ENCODE peak calls at places on chromosomes 16 and 17, in five cellular contexts. X, W, I, K and M are unnamed samples.

GRCh38 chr17:75557852-75558665 is 29.5 kb upstream of the MYO15B start:
- DNase-seq in X (no peak), W (no peak), I (no peak), K (no peak), M (no peak)

GRCh38 chr16:87153326-87153725 is 163.9 kb downstream of the C16orf95 start:
- DNase-seq in X (no peak), W (no peak), I (no peak), K (no peak), M (no peak)

GRCh38 chr16:81170824-81171223 is 67.7 kb upstream of the BCO1 start:
- DNase-seq in X (no peak), W (peak; percentile 41), I (peak; percentile 33), K (no peak), M (no peak)

GRCh38 chr16:72847187-72848044 is 200.5 kb downstream of the ZFHX3 start:
- DNase-seq in X (no peak), W (peak; percentile 66), I (peak; percentile 56), K (no peak), M (no peak)

GRCh38 chr17:59435238-59435637 is 103.8 kb downstream of the YPEL2 start:
- DNase-seq in X (no peak), W (no peak), I (no peak), K (no peak), M (no peak)

GRCh38 chr17:71163121-71163812 is 957.6 kb upstream of the SOX9 start:
- DNase-seq in X (no peak), W (no peak), I (no peak), K (peak; percentile 33), M (no peak)

GRCh38 chr17:70121136-70121535 is 46.1 kb downstream of the KCNJ16 start:
- DNase-seq in X (no peak), W (no peak), I (no peak), K (no peak), M (no peak)

GRCh38 chr17:66466933-66467367 is 164.5 kb downstream of the PRKCA start:
- DNase-seq in X (no peak), W (no peak), I (no peak), K (peak; percentile 47), M (no peak)

GRCh38 chr16:87406495-87407088 is 14.5 kb downstream of the MAP1LC3B start:
- DNase-seq in X (no peak), W (no peak), I (no peak), K (no peak), M (no peak)

GRCh38 chr16:81786321-81786720 is 7.2 kb downstream of the PLCG2 start:
- DNase-seq in X (no peak), W (no peak), I (no peak), K (no peak), M (no peak)

GRCh38 chr17:49407981-49408501 is 6.6 kb downstream of the PHB1 start:
- DNase-seq in X (peak; percentile 82), W (peak; percentile 87), I (peak; percentile 85), K (peak; percentile 82), M (peak; percentile 47)

GRCh38 chr16:69606985-69607384 is 41.2 kb downstream of the NFAT5 start:
- DNase-seq in X (no peak), W (no peak), I (no peak), K (no peak), M (no peak)

GRCh38 chr17:81517009-81517338 is 4.4 kb upstream of the ACTG1 start:
- DNase-seq in X (no peak), W (no peak), I (no peak), K (no peak), M (no peak)

GRCh38 chr16:80824623-80825364 is 20.4 kb upstream of the CDYL2 start:
- DNase-seq in X (no peak), W (peak; percentile 71), I (peak; percentile 36), K (no peak), M (no peak)

GRCh38 chr17:50026901-50027638 is 28.8 kb upstream of the ITGA3 start:
- DNase-seq in X (peak; percentile 88), W (peak; percentile 76), I (peak; percentile 87), K (peak; percentile 85), M (peak; percentile 68)

GRCh38 chr17:60560860-60561257 is 34.8 kb upstream of the APPBP2 start:
- DNase-seq in X (no peak), W (no peak), I (no peak), K (no peak), M (no peak)

DNA sequence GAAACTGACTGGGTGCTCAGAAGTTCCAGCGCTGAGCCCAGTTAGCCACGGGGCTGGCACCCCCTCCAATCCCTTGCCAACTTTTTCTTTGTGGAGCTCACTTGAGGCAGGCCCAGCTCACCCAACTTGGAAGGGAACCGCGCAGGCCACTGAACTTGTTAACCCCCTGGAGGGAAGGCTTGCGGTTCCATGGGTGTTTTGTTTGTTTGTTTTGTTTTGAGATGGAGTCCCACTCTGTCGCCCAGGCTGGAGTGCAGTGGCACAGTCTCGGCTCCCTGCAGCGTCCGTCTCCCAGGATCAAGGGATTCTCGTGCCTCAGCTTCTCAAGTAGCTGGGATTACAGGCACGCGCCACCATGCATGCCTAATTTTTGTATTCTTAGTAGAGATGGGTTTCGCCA is 34.1 kb upstream of the NDRG4 start:
- DNase-seq in X (no peak), W (no peak), I (no peak), K (no peak), M (no peak)
- H3K27me3 ChIP-seq in X (no peaks in the 10 kb centered on the region), W (peaks cover 70% of the 10 kb centered on the region), I (peaks cover 25% of the 10 kb centered on the region), K (no peaks in the 10 kb centered on the region), M (peaks cover 25% of the 10 kb centered on the region)

GRCh38 chr17:68238894-68239293 is 8.9 kb upstream of the AMZ2 start:
- DNase-seq in X (no peak), W (no peak), I (no peak), K (no peak), M (no peak)

GRCh38 chr17:68238488-68238887 is 9.4 kb upstream of the AMZ2 start:
- DNase-seq in X (no peak), W (no peak), I (no peak), K (no peak), M (no peak)

DNA sequence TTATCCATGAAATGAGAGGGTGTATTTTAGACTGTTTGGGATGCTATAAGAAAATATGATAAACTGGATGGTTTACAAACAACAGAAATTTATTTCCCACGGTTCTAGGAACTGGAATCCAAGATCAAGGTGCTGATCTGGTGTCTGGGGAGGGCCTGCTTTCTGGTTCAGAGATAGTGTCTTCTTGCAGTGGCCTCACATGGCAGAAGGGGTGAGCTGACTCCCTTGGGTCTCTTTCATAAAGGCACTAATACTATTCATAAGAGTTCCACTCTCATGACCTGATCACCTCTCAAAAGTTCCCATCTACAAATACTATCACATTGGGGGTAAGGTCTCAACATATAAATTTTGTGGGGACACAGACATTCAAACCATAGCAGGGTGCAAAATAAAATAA is 7.9 kb upstream of the AMZ2 start:
- DNase-seq in X (no peak), W (no peak), I (no peak), K (no peak), M (no peak)
- H3K4me3 ChIP-seq in X (no peak overlapping the region), W (no peak overlapping the region), I (no peak overlapping the region), K (no peak overlapping the region), M (no peak overlapping the region)

GRCh38 chr16:4157376-4157825 is 41.2 kb upstream of the ADCY9 start:
- DNase-seq in X (no peak), W (no peak), I (no peak), K (no peak), M (no peak)
- H3K4me1 ChIP-seq in X (no peaks in the 10 kb centered on the region), W (no peaks in the 10 kb centered on the region), I (no peaks in the 10 kb centered on the region), K (no peaks in the 10 kb centered on the region), M (no peaks in the 10 kb centered on the region)

GRCh38 chr16:28063611-28064061 is at the start of gene GSG1L:
- DNase-seq in X (no peak), W (peak; percentile 67), I (no peak), K (no peak), M (no peak)

GRCh38 chr16:28063047-28063521 is 430 bp downstream of the GSG1L start:
- DNase-seq in X (peak; percentile 35), W (peak; percentile 63), I (no peak), K (no peak), M (no peak)

GRCh38 chr16:28059841-28060240 is 3.7 kb downstream of the GSG1L start:
- DNase-seq in X (peak; percentile 5), W (no peak), I (no peak), K (no peak), M (no peak)

GRCh38 chr16:28062261-28063046 is 1.1 kb downstream of the GSG1L start:
- DNase-seq in X (peak; percentile 57), W (no peak), I (no peak), K (no peak), M (no peak)

GRCh38 chr16:28061702-28062101 is 1.8 kb downstream of the GSG1L start:
- DNase-seq in X (no peak), W (no peak), I (no peak), K (no peak), M (no peak)
- H3K27me3 ChIP-seq in X (peaks cover 29% of the 10 kb centered on the region), W (peaks cover 88% of the 10 kb centered on the region), I (peaks cover 58% of the 10 kb centered on the region), K (peaks cover 19% of the 10 kb centered on the region), M (peaks cover 23% of the 10 kb centered on the region)

GRCh38 chr17:7491583-7491982 is 7.4 kb downstream of the POLR2A start:
- DNase-seq in X (no peak), W (no peak), I (no peak), K (no peak), M (no peak)

GRCh38 chr17:7493941-7494340 is 9.8 kb downstream of the POLR2A start:
- DNase-seq in X (no peak), W (no peak), I (no peak), K (no peak), M (no peak)

GRCh38 chr17:7486181-7486580 is 2.0 kb downstream of the POLR2A start:
- DNase-seq in X (no peak), W (peak; percentile 24), I (no peak), K (no peak), M (no peak)

GRCh38 chr17:7484964-7485377 is 805 bp downstream of the POLR2A start:
- DNase-seq in X (no peak), W (no peak), I (no peak), K (no peak), M (no peak)

DNA sequence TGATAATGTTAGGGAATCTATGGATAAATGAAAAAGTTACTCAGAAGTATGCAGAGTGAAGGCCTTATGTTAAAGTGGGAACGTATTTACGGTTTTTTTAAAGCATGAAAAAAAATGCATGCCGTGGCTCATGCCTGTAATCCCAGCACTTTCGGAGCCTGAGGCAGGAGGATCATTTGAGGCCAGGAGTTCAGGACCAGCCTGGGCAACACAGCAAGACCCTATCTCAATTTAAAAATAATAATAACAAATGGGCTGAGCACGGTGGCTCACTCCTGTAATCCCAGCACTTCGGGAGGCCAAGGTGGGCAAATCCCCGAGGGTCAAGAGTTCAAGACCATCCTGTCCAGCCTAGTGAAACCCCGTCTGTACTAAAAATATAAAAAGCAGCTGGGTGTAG is 6.0 kb downstream of the POLR2A start:
- DNase-seq in X (peak; percentile 3), W (no peak), I (no peak), K (no peak), M (no peak)
- H3K4me3 ChIP-seq in X (no peak overlapping the region), W (no peak overlapping the region), I (no peak overlapping the region), K (no peak overlapping the region), M (no peak overlapping the region)

DNA sequence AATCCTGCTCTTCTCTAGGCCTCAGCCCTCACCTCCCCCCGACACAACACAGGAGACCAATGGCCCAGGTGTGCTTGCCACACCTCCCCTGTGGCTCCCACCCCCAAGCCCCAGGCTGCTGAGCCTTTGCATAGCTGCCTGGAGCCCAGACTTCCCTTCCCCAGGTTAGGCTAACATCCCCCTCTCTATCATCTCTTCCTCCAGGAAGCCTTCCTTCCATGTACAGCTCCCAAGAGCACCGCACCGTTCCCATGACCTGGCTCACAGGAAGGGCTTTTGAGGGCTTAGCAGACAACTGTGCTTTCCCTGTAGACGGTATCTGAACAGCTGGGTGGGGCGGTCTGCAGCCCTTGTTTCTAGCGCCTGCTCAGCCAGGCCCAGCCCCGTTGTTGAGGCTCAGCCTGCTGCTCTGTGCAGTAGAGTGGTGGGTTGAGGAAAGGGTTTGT is 3.5 kb downstream of the LDHD start:
- DNase-seq in X (no peak), W (no peak), I (no peak), K (no peak), M (no peak)
- H3K4me1 ChIP-seq in X (peaks cover 84% of the 10 kb centered on the region), W (peaks cover 20% of the 10 kb centered on the region), I (peaks cover 9% of the 10 kb centered on the region), K (peaks cover 34% of the 10 kb centered on the region), M (peaks cover 12% of the 10 kb centered on the region)

GRCh38 chr16:768428-768827 is 7.9 kb downstream of the MSLN start:
- DNase-seq in X (no peak), W (no peak), I (no peak), K (no peak), M (no peak)
- H3K27me3 ChIP-seq in X (no peaks in the 10 kb centered on the region), W (no peaks in the 10 kb centered on the region), I (no peaks in the 10 kb centered on the region), K (no peaks in the 10 kb centered on the region), M (no peaks in the 10 kb centered on the region)